ENCODE peak calls at places on chromosomes 1 and 21, in ten cellular contexts. One of them, this sample, is unnamed. For H3K4me1 and H3K27me3, the result is how much of the 10 kb centered on the place peaks cover.

GRCh38 chr1:81912383-81912782 is 111.6 kb downstream of the ADGRL2 start:
- DNase-seq in colonic mucosa: no peak
- DNase-seq in spleen: no peak
- DNase-seq in ovary: no peak
- DNase-seq in HAP-1: no peak
- DNase-seq in heart right ventricle: no peak
- DNase-seq in H1: no peak
- DNase-seq in GM23248: no peak
- DNase-seq in K562: no peak
- DNase-seq in Karpas-422: no peak
- DNase-seq in this sample: no peak

GRCh38 chr1:145994391-145995120 is 1.8 kb downstream of the TXNIP start:
- DNase-seq in colonic mucosa: no peak
- DNase-seq in spleen: no peak
- DNase-seq in ovary: no peak
- DNase-seq in HAP-1: no peak
- DNase-seq in heart right ventricle: no peak
- DNase-seq in H1: no peak
- DNase-seq in GM23248: peak
- DNase-seq in K562: peak
- DNase-seq in Karpas-422: peak
- DNase-seq in this sample: no peak

GRCh38 chr1:231162300-231162969 is 577 bp downstream of the TRIM67 start:
- DNase-seq in colonic mucosa: peak
- DNase-seq in spleen: no peak
- DNase-seq in ovary: peak
- DNase-seq in HAP-1: peak
- DNase-seq in heart right ventricle: no peak
- DNase-seq in H1: peak
- DNase-seq in GM23248: peak
- DNase-seq in K562: peak
- DNase-seq in Karpas-422: no peak
- DNase-seq in this sample: no peak

GRCh38 chr1:75861831-75862230 is 65.1 kb downstream of the MSH4 start:
- DNase-seq in colonic mucosa: no peak
- DNase-seq in spleen: no peak
- DNase-seq in ovary: no peak
- DNase-seq in HAP-1: no peak
- DNase-seq in heart right ventricle: no peak
- DNase-seq in H1: no peak
- DNase-seq in GM23248: no peak
- DNase-seq in K562: no peak
- DNase-seq in Karpas-422: no peak
- DNase-seq in this sample: peak

GRCh38 chr1:35883681-35884155 is 709 bp downstream of the AGO1 start:
- DNase-seq in colonic mucosa: peak
- DNase-seq in spleen: peak
- DNase-seq in ovary: peak
- DNase-seq in HAP-1: peak
- DNase-seq in heart right ventricle: peak
- DNase-seq in H1: peak
- DNase-seq in GM23248: peak
- DNase-seq in K562: peak
- DNase-seq in Karpas-422: peak
- DNase-seq in this sample: no peak

GRCh38 chr1:201742476-201742875 is 86.5 kb upstream of the IPO9 start:
- DNase-seq in colonic mucosa: no peak
- DNase-seq in spleen: no peak
- DNase-seq in ovary: no peak
- DNase-seq in HAP-1: no peak
- DNase-seq in heart right ventricle: no peak
- DNase-seq in H1: no peak
- DNase-seq in GM23248: peak
- DNase-seq in K562: no peak
- DNase-seq in Karpas-422: no peak
- DNase-seq in this sample: no peak

GRCh38 chr1:46655848-46656247 is 12.3 kb downstream of the ATPAF1 start:
- DNase-seq in colonic mucosa: no peak
- DNase-seq in spleen: no peak
- DNase-seq in ovary: no peak
- DNase-seq in HAP-1: no peak
- DNase-seq in heart right ventricle: no peak
- DNase-seq in H1: no peak
- DNase-seq in GM23248: no peak
- DNase-seq in K562: no peak
- DNase-seq in Karpas-422: no peak
- DNase-seq in this sample: no peak

GRCh38 chr1:234595899-234596298 is 14.1 kb downstream of the IRF2BP2 start:
- DNase-seq in colonic mucosa: no peak
- DNase-seq in spleen: no peak
- DNase-seq in ovary: no peak
- DNase-seq in HAP-1: no peak
- DNase-seq in heart right ventricle: no peak
- DNase-seq in H1: no peak
- DNase-seq in GM23248: no peak
- DNase-seq in K562: no peak
- DNase-seq in Karpas-422: no peak
- DNase-seq in this sample: no peak

GRCh38 chr1:205285391-205286101 is 36.0 kb downstream of the NUAK2 start:
- DNase-seq in colonic mucosa: no peak
- DNase-seq in spleen: peak
- DNase-seq in ovary: no peak
- DNase-seq in HAP-1: no peak
- DNase-seq in heart right ventricle: no peak
- DNase-seq in H1: no peak
- DNase-seq in GM23248: peak
- DNase-seq in K562: no peak
- DNase-seq in Karpas-422: peak
- DNase-seq in this sample: no peak

GRCh38 chr1:160193091-160193819 is 2.9 kb downstream of the CASQ1 start:
- DNase-seq in colonic mucosa: peak
- DNase-seq in spleen: peak
- DNase-seq in ovary: peak
- DNase-seq in HAP-1: peak
- DNase-seq in heart right ventricle: peak
- DNase-seq in H1: peak
- DNase-seq in GM23248: peak
- DNase-seq in K562: peak
- DNase-seq in Karpas-422: peak
- DNase-seq in this sample: peak

GRCh38 chr1:168234846-168235547 is 9.2 kb downstream of the SFT2D2 start:
- DNase-seq in colonic mucosa: no peak
- DNase-seq in spleen: no peak
- DNase-seq in ovary: no peak
- DNase-seq in HAP-1: peak
- DNase-seq in heart right ventricle: no peak
- DNase-seq in H1: no peak
- DNase-seq in GM23248: peak
- DNase-seq in K562: peak
- DNase-seq in Karpas-422: peak
- DNase-seq in this sample: peak

GRCh38 chr1:206709322-206709721 is 24.6 kb downstream of the MAPKAPK2 start:
- DNase-seq in colonic mucosa: no peak
- DNase-seq in spleen: no peak
- DNase-seq in ovary: no peak
- DNase-seq in HAP-1: no peak
- DNase-seq in heart right ventricle: no peak
- DNase-seq in H1: no peak
- DNase-seq in GM23248: no peak
- DNase-seq in K562: no peak
- DNase-seq in Karpas-422: no peak
- DNase-seq in this sample: no peak

GRCh38 chr1:206710457-206710823 is 25.7 kb downstream of the MAPKAPK2 start:
- DNase-seq in colonic mucosa: no peak
- DNase-seq in spleen: no peak
- DNase-seq in ovary: no peak
- DNase-seq in HAP-1: no peak
- DNase-seq in heart right ventricle: no peak
- DNase-seq in H1: no peak
- DNase-seq in GM23248: no peak
- DNase-seq in K562: no peak
- DNase-seq in Karpas-422: no peak
- DNase-seq in this sample: no peak

GRCh38 chr1:206708058-206708457 is 23.4 kb downstream of the MAPKAPK2 start:
- DNase-seq in colonic mucosa: no peak
- DNase-seq in spleen: peak
- DNase-seq in ovary: no peak
- DNase-seq in HAP-1: no peak
- DNase-seq in heart right ventricle: no peak
- DNase-seq in H1: no peak
- DNase-seq in GM23248: no peak
- DNase-seq in K562: peak
- DNase-seq in Karpas-422: no peak
- DNase-seq in this sample: no peak

GRCh38 chr1:206708882-206709281 is 24.2 kb downstream of the MAPKAPK2 start:
- DNase-seq in colonic mucosa: no peak
- DNase-seq in spleen: no peak
- DNase-seq in ovary: no peak
- DNase-seq in HAP-1: no peak
- DNase-seq in heart right ventricle: no peak
- DNase-seq in H1: no peak
- DNase-seq in GM23248: no peak
- DNase-seq in K562: no peak
- DNase-seq in Karpas-422: no peak
- DNase-seq in this sample: no peak

GRCh38 chr1:206709772-206710456 is 25.2 kb downstream of the MAPKAPK2 start:
- DNase-seq in colonic mucosa: no peak
- DNase-seq in spleen: no peak
- DNase-seq in ovary: no peak
- DNase-seq in HAP-1: no peak
- DNase-seq in heart right ventricle: no peak
- DNase-seq in H1: no peak
- DNase-seq in GM23248: peak
- DNase-seq in K562: peak
- DNase-seq in Karpas-422: no peak
- DNase-seq in this sample: no peak
- H3K4me1 ChIP-seq in colonic mucosa: under half
- H3K4me1 ChIP-seq in spleen: half or more
- H3K4me1 ChIP-seq in ovary: under half
- H3K4me1 ChIP-seq in HAP-1: under half
- H3K4me1 ChIP-seq in heart right ventricle: half or more
- H3K4me1 ChIP-seq in H1: under half
- H3K4me1 ChIP-seq in GM23248: half or more
- H3K4me1 ChIP-seq in K562: under half
- H3K4me1 ChIP-seq in Karpas-422: under half
- H3K4me1 ChIP-seq in this sample: under half

GRCh38 chr1:24936688-24937087 is 6.6 kb upstream of the RUNX3 start:
- DNase-seq in colonic mucosa: no peak
- DNase-seq in spleen: no peak
- DNase-seq in ovary: no peak
- DNase-seq in HAP-1: no peak
- DNase-seq in heart right ventricle: no peak
- DNase-seq in H1: no peak
- DNase-seq in GM23248: no peak
- DNase-seq in K562: no peak
- DNase-seq in Karpas-422: no peak
- DNase-seq in this sample: no peak
- H3K27me3 ChIP-seq in colonic mucosa: under half
- H3K27me3 ChIP-seq in spleen: under half
- H3K27me3 ChIP-seq in ovary: under half
- H3K27me3 ChIP-seq in HAP-1: under half
- H3K27me3 ChIP-seq in heart right ventricle: under half
- H3K27me3 ChIP-seq in H1: under half
- H3K27me3 ChIP-seq in GM23248: under half
- H3K27me3 ChIP-seq in K562: half or more
- H3K27me3 ChIP-seq in Karpas-422: under half
- H3K27me3 ChIP-seq in this sample: under half

DNA sequence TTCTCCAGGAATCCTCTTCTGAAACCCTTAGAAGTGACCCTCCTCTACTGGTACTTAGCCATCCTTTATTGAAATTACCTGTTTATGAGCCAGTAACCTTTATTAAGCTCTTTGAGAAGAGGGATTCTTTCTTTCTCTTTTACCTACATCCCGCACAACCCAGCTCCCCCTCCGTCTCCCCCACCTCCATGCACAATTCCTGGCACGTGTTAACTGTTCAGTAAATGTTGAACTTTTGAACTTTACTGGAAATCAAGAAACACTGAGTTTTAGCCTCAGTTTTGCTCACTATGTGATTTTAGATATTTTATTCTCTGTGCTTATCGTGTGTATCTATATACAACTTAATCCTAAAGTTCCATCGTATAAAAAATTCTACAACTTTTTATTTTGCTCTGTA is 1.8 kb downstream of the TMED5 start:
- DNase-seq in colonic mucosa: no peak
- DNase-seq in spleen: no peak
- DNase-seq in ovary: no peak
- DNase-seq in HAP-1: peak
- DNase-seq in heart right ventricle: no peak
- DNase-seq in H1: no peak
- DNase-seq in GM23248: peak
- DNase-seq in K562: no peak
- DNase-seq in Karpas-422: no peak
- DNase-seq in this sample: no peak
- H3K4me1 ChIP-seq in colonic mucosa: under half
- H3K4me1 ChIP-seq in spleen: half or more
- H3K4me1 ChIP-seq in ovary: under half
- H3K4me1 ChIP-seq in HAP-1: under half
- H3K4me1 ChIP-seq in heart right ventricle: under half
- H3K4me1 ChIP-seq in H1: under half
- H3K4me1 ChIP-seq in GM23248: under half
- H3K4me1 ChIP-seq in K562: under half
- H3K4me1 ChIP-seq in Karpas-422: under half
- H3K4me1 ChIP-seq in this sample: under half

GRCh38 chr21:35332841-35333426 is 283.8 kb upstream of the RUNX1 start:
- DNase-seq in colonic mucosa: no peak
- DNase-seq in spleen: no peak
- DNase-seq in ovary: no peak
- DNase-seq in HAP-1: no peak
- DNase-seq in heart right ventricle: no peak
- DNase-seq in H1: no peak
- DNase-seq in GM23248: no peak
- DNase-seq in K562: no peak
- DNase-seq in Karpas-422: no peak
- DNase-seq in this sample: no peak

GRCh38 chr21:35335951-35336446 is 286.9 kb upstream of the RUNX1 start:
- DNase-seq in colonic mucosa: no peak
- DNase-seq in spleen: no peak
- DNase-seq in ovary: no peak
- DNase-seq in HAP-1: no peak
- DNase-seq in heart right ventricle: no peak
- DNase-seq in H1: no peak
- DNase-seq in GM23248: no peak
- DNase-seq in K562: no peak
- DNase-seq in Karpas-422: no peak
- DNase-seq in this sample: no peak

GRCh38 chr21:35337573-35337972 is 288.5 kb upstream of the RUNX1 start:
- DNase-seq in colonic mucosa: no peak
- DNase-seq in spleen: no peak
- DNase-seq in ovary: no peak
- DNase-seq in HAP-1: no peak
- DNase-seq in heart right ventricle: no peak
- DNase-seq in H1: no peak
- DNase-seq in GM23248: no peak
- DNase-seq in K562: no peak
- DNase-seq in Karpas-422: no peak
- DNase-seq in this sample: no peak

GRCh38 chr21:35336534-35336933 is 287.4 kb upstream of the RUNX1 start:
- DNase-seq in colonic mucosa: no peak
- DNase-seq in spleen: no peak
- DNase-seq in ovary: no peak
- DNase-seq in HAP-1: no peak
- DNase-seq in heart right ventricle: no peak
- DNase-seq in H1: no peak
- DNase-seq in GM23248: peak
- DNase-seq in K562: peak
- DNase-seq in Karpas-422: no peak
- DNase-seq in this sample: no peak

GRCh38 chr21:35333831-35334593 is 284.9 kb upstream of the RUNX1 start:
- DNase-seq in colonic mucosa: no peak
- DNase-seq in spleen: no peak
- DNase-seq in ovary: no peak
- DNase-seq in HAP-1: no peak
- DNase-seq in heart right ventricle: no peak
- DNase-seq in H1: no peak
- DNase-seq in GM23248: peak
- DNase-seq in K562: peak
- DNase-seq in Karpas-422: no peak
- DNase-seq in this sample: no peak
- H3K27me3 ChIP-seq in colonic mucosa: under half
- H3K27me3 ChIP-seq in spleen: under half
- H3K27me3 ChIP-seq in ovary: under half
- H3K27me3 ChIP-seq in HAP-1: under half
- H3K27me3 ChIP-seq in heart right ventricle: under half
- H3K27me3 ChIP-seq in H1: under half
- H3K27me3 ChIP-seq in GM23248: under half
- H3K27me3 ChIP-seq in K562: under half
- H3K27me3 ChIP-seq in Karpas-422: under half
- H3K27me3 ChIP-seq in this sample: under half